ENCODE peak calls at places on chromosomes 5 and 9, in seven cellular contexts. J is GDM1; M is upper lobe of left lung; H is nephron progenitor cell; U is central memory CD4-positive, alpha-beta T cell; F is HFFc6; N is neural crest cell. S is an unnamed sample.

GRCh38 chr9:107465467-107466451 is 23.8 kb downstream of the KLF4 start:
- DNase-seq in N (peak; percentile 66), U (no peak), F (no peak), M (peak; percentile 78), J (no peak), H (peak; percentile 84), S (no peak)

GRCh38 chr9:93116049-93116961 is 17.7 kb downstream of the NINJ1 start:
- DNase-seq in M (peak; percentile 96), H (no peak), U (no peak), J (no peak), F (peak; percentile 65), N (no peak), S (no peak)

GRCh38 chr5:103450333-103451061 is 112.1 kb downstream of the NUDT12 start:
- DNase-seq in N (no peak), J (no peak), F (peak; percentile 87), M (no peak), H (no peak), U (no peak), S (no peak)

GRCh38 chr5:110840347-110840960 is 101.6 kb downstream of the SLC25A46 start:
- DNase-seq in U (no peak), N (no peak), H (no peak), F (no peak), M (no peak), J (no peak), S (no peak)

GRCh38 chr5:176534640-176535039 is 2.6 kb downstream of the RNF44 start:
- DNase-seq in M (no peak), J (no peak), F (no peak), H (no peak), N (no peak), U (no peak), S (no peak)

GRCh38 chr5:31645420-31646081 is 6.6 kb downstream of the PDZD2 start:
- DNase-seq in M (no peak), J (no peak), N (no peak), H (no peak), U (no peak), F (no peak), S (no peak)

GRCh38 chr5:38420691-38421395 is 135.6 kb downstream of the LIFR start:
- DNase-seq in N (peak; percentile 59), M (peak; percentile 59), H (peak; percentile 67), U (no peak), J (peak; percentile 12), F (peak; percentile 56), S (no peak)

GRCh38 chr5:116573617-116574431 is 799 bp downstream of the SEMA6A start:
- DNase-seq in J (no peak), F (no peak), U (no peak), N (peak; percentile 26), M (no peak), H (peak; percentile 59), S (no peak)

GRCh38 chr5:73486119-73486899 is 11.9 kb upstream of the BTF3 start:
- DNase-seq in M (no peak), U (no peak), N (no peak), H (no peak), J (no peak), F (no peak), S (no peak)

GRCh38 chr9:4197548-4197947 is 102.3 kb downstream of the GLIS3 start:
- DNase-seq in F (no peak), U (no peak), H (no peak), J (no peak), M (no peak), N (no peak), S (no peak)

GRCh38 chr9:37037744-37038640 is 3.9 kb upstream of the PAX5 start:
- DNase-seq in F (no peak), H (peak; percentile 52), J (no peak), U (no peak), N (peak; percentile 47), M (no peak), S (no peak)

GRCh38 chr9:99112750-99113417 is 8.0 kb downstream of the TGFBR1 start:
- DNase-seq in J (no peak), M (no peak), F (no peak), H (no peak), N (no peak), U (peak; percentile 81), S (peak; percentile 41)

GRCh38 chr5:150488519-150489357 is 19.2 kb upstream of the NDST1 start:
- DNase-seq in H (no peak), M (peak; percentile 78), N (no peak), U (no peak), F (peak; percentile 80), J (no peak), S (no peak)

GRCh38 chr9:91714020-91714721 is 235.9 kb downstream of the ROR2 start:
- DNase-seq in F (no peak), N (peak; percentile 43), J (peak; percentile 54), U (no peak), M (peak; percentile 66), H (peak; percentile 74), S (no peak)

GRCh38 chr5:110769282-110769681 is 30.5 kb downstream of the SLC25A46 start:
- DNase-seq in N (no peak), F (peak; percentile 21), J (no peak), M (no peak), H (no peak), U (no peak), S (no peak)

GRCh38 chr9:15420796-15421195 is 1.9 kb upstream of the SNAPC3 start:
- DNase-seq in H (no peak), J (no peak), F (no peak), N (no peak), M (no peak), U (no peak), S (no peak)

S was measured in immature natural killer cell.